ENCODE peak calls at places on chromosomes 11 and 22, in four cellular contexts. B is heart left ventricle, V is endothelial cell of umbilical vein, W is right lobe of liver. D is an unnamed sample.

GRCh38 chr11:28529046-28529445 is 420.9 kb downstream of the METTL15 start:
- DNase-seq in B (no peak), W (no peak), V (no peak), D (no peak)

GRCh38 chr11:134529212-134530096 is 117.4 kb upstream of the B3GAT1 start:
- DNase-seq in W (no peak), B (peak), V (no peak), D (no peak)

GRCh38 chr11:60912223-60912850 is 1.6 kb upstream of the TMEM109 start:
- DNase-seq in W (no peak), V (no peak), B (no peak), D (no peak)

GRCh38 chr11:71365626-71366025 is 82.6 kb downstream of the DHCR7 start:
- DNase-seq in W (no peak), B (no peak), V (no peak), D (no peak)

GRCh38 chr11:75490221-75491181 is 35.2 kb downstream of the GDPD5 start:
- DNase-seq in W (no peak), B (no peak), V (peak), D (peak)

GRCh38 chr11:1271406-1271805 is 38.0 kb downstream of the TOLLIP start:
- DNase-seq in B (no peak), V (no peak), W (no peak), D (no peak)

GRCh38 chr22:45294030-45294429 is 9.3 kb downstream of the UPK3A start:
- DNase-seq in B (no peak), V (no peak), W (no peak), D (no peak)

GRCh38 chr11:79156031-79156430 is 284.8 kb downstream of the TENM4 start:
- DNase-seq in W (no peak), B (no peak), V (no peak), D (no peak)

GRCh38 chr11:76120513-76121081 is 85.7 kb downstream of the WNT11 start:
- DNase-seq in B (peak), V (peak), W (no peak), D (no peak)

GRCh38 chr11:102935514-102935913 is 20.0 kb downstream of the MMP13 start:
- DNase-seq in W (no peak), B (no peak), V (no peak), D (no peak)

GRCh38 chr22:43088979-43089717 is at the start of gene TTLL1:
- DNase-seq in V (peak), W (peak), B (peak), D (peak)

GRCh38 chr22:25746012-25746373 is 4.0 kb downstream of the MYO18B start:
- DNase-seq in B (no peak), V (peak), W (no peak), D (no peak)

GRCh38 chr11:113392522-113392921 is 4.9 kb downstream of the ANKK1 start:
- DNase-seq in V (no peak), B (no peak), W (no peak), D (no peak)

GRCh38 chr11:108901359-108901758 is 236.5 kb downstream of the DDX10 start:
- DNase-seq in W (no peak), B (no peak), V (no peak), D (no peak)

GRCh38 chr22:20084547-20085413 is 4.7 kb downstream of the DGCR8 start:
- DNase-seq in B (peak), V (no peak), W (peak), D (no peak)

GRCh38 chr11:63592975-63593395 is 21.2 kb downstream of the PLAAT3 start:
- DNase-seq in W (no peak), V (no peak), B (no peak), D (no peak)

GRCh38 chr11:25351091-25351803 is 854.4 kb downstream of the LUZP2 start:
- DNase-seq in B (no peak), V (no peak), W (no peak), D (no peak)

GRCh38 chr11:57440744-57441414 is 14.0 kb upstream of the SLC43A3 start:
- DNase-seq in B (no peak), W (peak), V (no peak), D (no peak)

GRCh38 chr11:40425168-40425567 is 1034.3 kb downstream of the LRRC4C start:
- DNase-seq in B (no peak), V (no peak), W (no peak), D (no peak)

GRCh38 chr11:124623861-124624525 is 1.3 kb downstream of the TBRG1 start:
- DNase-seq in B (no peak), W (no peak), V (peak), D (no peak)

GRCh38 chr11:64933935-64934693 is 1.6 kb downstream of the GPHA2 start:
- DNase-seq in B (no peak), V (no peak), W (no peak), D (no peak)

GRCh38 chr22:48301908-48302307 is 1525.8 kb downstream of the BRD1 start:
- DNase-seq in W (no peak), V (no peak), B (no peak), D (no peak)

GRCh38 chr22:27650985-27651384 is 150.6 kb downstream of the MN1 start:
- DNase-seq in B (no peak), W (no peak), V (no peak), D (no peak)

GRCh38 chr11:56817661-56818060 is 69.2 kb upstream of the OR9G4 start:
- DNase-seq in B (no peak), W (no peak), V (no peak), D (no peak)

GRCh38 chr11:61138940-61139339 is 22.3 kb downstream of the VPS37C start:
- DNase-seq in W (peak), B (peak), V (no peak), D (no peak)

GRCh38 chr11:94544832-94545640 is 1.3 kb downstream of the FUT4 start:
- DNase-seq in W (peak), B (peak), V (no peak), D (no peak)
- TF ChIP-seq POLR2A in W (no peak), B (no peak), V (no peak), D (no peak)

DNA sequence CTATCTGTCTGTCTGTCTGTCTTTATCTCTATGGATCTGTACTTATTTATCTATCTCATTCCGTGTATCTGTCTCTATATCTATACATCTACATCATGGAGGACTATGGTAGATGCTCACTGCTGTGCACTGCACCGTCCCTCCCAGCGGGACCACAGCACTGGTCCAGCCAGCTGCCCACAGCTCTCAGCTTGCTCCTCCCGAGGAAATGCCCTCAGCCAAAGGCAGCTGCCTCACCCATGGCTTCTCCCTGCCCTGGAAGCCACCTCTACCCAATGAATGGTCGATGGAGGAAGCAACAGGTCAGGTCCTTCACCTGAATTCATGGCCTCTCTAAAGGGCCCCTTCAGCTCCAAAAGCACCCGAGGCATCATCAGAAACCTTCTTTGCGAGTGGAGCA is 14.7 kb upstream of the CD81 start:
- DNase-seq in W (no peak), B (no peak), V (no peak), D (no peak)
- TF ChIP-seq POLR2A in W (no peak), B (no peak), V (no peak), D (no peak)

DNA sequence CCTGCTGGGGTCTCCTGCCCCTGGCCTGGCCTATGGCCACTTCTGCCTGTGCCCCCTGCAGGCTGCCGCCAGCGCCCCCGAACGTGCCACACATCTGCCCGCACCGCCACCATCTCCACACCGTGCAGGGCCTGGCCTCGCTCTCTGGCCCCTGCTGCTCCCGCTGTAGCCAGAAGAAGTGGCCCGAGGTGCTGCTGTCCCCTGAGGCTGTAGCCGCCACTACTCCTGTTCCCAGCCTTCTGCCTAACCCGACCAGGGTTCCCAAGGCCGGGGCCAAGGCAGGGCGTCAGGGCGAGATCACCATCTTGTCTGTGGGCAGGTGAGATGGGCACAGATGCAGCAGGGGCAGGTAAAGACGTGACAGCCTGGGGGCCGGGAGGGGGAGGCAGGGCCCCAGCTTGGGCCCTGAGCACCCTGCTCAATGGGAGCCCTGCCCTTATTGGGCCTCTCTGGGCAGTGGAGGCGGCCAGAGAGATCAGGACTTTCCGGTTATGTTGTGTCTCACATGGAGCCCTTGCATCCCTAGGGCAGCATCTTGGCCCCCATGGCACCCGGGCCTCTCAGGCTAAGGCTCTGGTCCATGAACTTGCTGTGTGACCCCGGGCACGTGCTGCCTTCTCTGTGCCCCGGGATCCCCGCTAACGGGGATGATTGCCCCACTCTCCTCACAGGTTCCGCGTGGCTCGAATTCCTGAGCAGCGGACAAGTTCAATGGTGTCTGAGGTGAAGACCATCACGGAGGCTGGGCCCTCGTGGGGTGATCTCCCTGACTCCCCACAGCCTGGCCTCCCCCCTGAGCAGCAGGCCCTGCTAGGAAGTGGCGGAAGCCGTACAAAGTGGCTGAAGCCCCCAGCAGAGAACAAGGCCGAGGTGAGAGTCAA is 18.5 kb downstream of the RELT start:
- DNase-seq in V (no peak), B (peak), W (peak), D (no peak)
- TF ChIP-seq POLR2A in V (no peak), B (no peak), W (no peak), D (no peak)

GRCh38 chr11:67352546-67353316 is 615 bp downstream of the POLD4 start:
- DNase-seq in B (peak), W (peak), V (no peak), D (no peak)

GRCh38 chr11:67353317-67354313 is at the start of gene POLD4:
- DNase-seq in B (peak), W (peak), V (peak), D (peak)

GRCh38 chr11:67355023-67355793 is 1.9 kb upstream of the POLD4 start:
- DNase-seq in B (peak), V (no peak), W (no peak), D (peak)

GRCh38 chr11:67355794-67356550 is 2.6 kb upstream of the POLD4 start:
- DNase-seq in V (no peak), B (no peak), W (no peak), D (no peak)

DNA sequence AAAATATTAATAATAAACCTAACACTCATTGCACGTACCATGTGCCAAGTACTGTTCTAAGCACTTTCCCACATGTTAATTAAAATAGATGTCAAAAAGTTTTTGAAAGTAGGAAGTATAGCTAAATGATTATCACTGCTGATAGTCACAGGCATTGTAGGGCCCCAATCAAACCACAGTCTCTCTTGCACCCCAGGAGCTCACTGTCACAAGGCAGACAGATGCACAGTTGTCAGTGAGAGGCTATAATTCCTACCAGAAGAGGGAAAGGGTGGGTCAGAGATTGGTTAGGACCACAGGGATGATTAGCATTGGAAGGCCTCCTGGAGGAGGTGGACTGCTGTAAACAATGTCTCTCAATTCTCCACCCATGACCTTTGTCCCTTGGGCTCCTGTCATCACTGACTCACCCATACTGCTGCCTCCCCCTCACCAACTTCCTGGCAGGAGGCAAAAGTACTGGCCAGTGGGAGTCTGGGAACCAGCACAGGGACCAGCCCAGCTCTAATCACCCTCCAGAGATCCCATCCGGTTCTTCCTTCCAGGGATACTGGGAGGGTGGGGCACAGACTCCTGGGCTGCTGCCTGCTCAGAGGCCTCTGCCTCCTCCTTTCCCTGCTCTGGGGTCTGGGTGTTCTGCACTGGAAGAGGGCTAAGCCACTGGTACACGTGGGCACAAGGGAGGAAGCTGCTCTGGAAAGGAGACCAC is 1.1 kb upstream of the POLD4 start:
- DNase-seq in B (peak), V (peak), W (peak), D (peak)
- TF ChIP-seq POLR2A in B (no peak), V (no peak), W (peak), D (peak)

GRCh38 chr11:59556883-59557205 is 45.5 kb downstream of the OR4D9 start:
- DNase-seq in W (no peak), V (peak), B (no peak), D (no peak)
- TF ChIP-seq POLR2A in W (no peak), V (no peak), B (no peak), D (no peak)

DNA sequence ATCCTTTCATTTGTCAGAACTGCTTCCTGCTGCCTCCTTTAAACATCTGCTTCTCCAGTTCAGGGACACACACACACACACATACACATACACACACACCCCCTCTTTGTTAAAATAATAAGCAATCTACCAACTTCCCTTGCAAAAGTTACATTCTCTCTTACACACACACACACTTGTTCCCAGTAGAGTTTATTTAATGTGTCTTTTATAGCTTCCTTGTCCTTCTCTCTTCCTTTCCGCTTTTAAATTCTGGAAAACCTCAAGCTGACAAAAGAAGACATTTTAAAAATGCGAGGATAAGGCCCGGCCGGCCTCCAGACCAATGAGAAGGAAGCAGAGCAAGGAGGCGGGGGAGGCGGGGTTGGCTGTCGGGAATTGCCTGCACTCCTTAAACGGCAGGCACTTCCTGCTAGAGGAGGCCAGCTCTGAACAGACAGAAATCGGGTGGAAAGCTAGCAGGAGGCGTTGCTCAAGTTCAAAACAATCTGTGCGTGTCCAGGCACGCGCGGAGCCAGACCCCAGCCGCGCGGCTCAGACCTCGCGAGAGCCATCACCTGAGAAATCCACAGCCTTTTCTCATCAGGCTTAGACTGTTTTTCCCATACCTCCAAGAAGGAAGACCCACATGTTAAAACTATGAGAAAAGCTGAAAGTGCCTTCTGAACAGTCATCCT is 99.9 kb downstream of the MAML2 start:
- DNase-seq in W (peak), B (peak), V (peak), D (peak)
- TF ChIP-seq POLR2A in W (no peak), B (no peak), V (peak), D (no peak)

GRCh38 chr11:44752262-44752661 is 25.5 kb downstream of the TSPAN18 start:
- DNase-seq in B (no peak), W (no peak), V (no peak), D (no peak)
- TF ChIP-seq POLR2A in B (no peak), W (no peak), V (no peak), D (no peak)

GRCh38 chr11:9462806-9463537 is 2.2 kb downstream of the ZNF143 start:
- DNase-seq in W (no peak), B (no peak), V (no peak), D (no peak)
- TF ChIP-seq POLR2A in W (no peak), B (no peak), V (no peak), D (no peak)

GRCh38 chr11:119436093-119436492 is 13.1 kb upstream of the THY1 start:
- DNase-seq in W (no peak), V (no peak), B (no peak), D (no peak)
- TF ChIP-seq POLR2A in W (no peak), V (no peak), B (no peak), D (no peak)

D was measured in H54.